ENCODE peak calls at places on chromosomes 5 and 9, in ten cellular contexts. One of them, this sample, is unnamed.

GRCh38 chr9:74887041-74887980 is at the start of gene TRPM6:
- DNase-seq in ascending aorta: peak; percentile 85
- DNase-seq in BE2C: peak; percentile 59
- DNase-seq in astrocyte: peak; percentile 61
- DNase-seq in endodermal cell: peak; percentile 91
- DNase-seq in HAP-1: peak; percentile 71
- DNase-seq in Peyer's patch: peak; percentile 85
- DNase-seq in mesendoderm: peak; percentile 89
- DNase-seq in trophoblast cell: peak; percentile 23
- DNase-seq in hepatocyte: peak; percentile 86
- DNase-seq in this sample: peak; percentile 70

GRCh38 chr5:76732405-76733048 is 16.6 kb downstream of the F2R start:
- DNase-seq in ascending aorta: no peak
- DNase-seq in BE2C: no peak
- DNase-seq in astrocyte: no peak
- DNase-seq in endodermal cell: no peak
- DNase-seq in HAP-1: no peak
- DNase-seq in Peyer's patch: no peak
- DNase-seq in mesendoderm: no peak
- DNase-seq in trophoblast cell: no peak
- DNase-seq in hepatocyte: no peak
- DNase-seq in this sample: no peak

GRCh38 chr5:172919525-172920446 is 39.4 kb upstream of the RPL26L1 start:
- DNase-seq in ascending aorta: peak; percentile 91
- DNase-seq in BE2C: no peak
- DNase-seq in astrocyte: peak; percentile 71
- DNase-seq in endodermal cell: no peak
- DNase-seq in HAP-1: no peak
- DNase-seq in Peyer's patch: no peak
- DNase-seq in mesendoderm: no peak
- DNase-seq in trophoblast cell: no peak
- DNase-seq in hepatocyte: no peak
- DNase-seq in this sample: no peak

GRCh38 chr9:123746765-123747164 is 183.2 kb downstream of the DENND1A start:
- DNase-seq in ascending aorta: no peak
- DNase-seq in BE2C: no peak
- DNase-seq in astrocyte: no peak
- DNase-seq in endodermal cell: no peak
- DNase-seq in HAP-1: no peak
- DNase-seq in Peyer's patch: no peak
- DNase-seq in mesendoderm: no peak
- DNase-seq in trophoblast cell: no peak
- DNase-seq in hepatocyte: no peak
- DNase-seq in this sample: no peak

GRCh38 chr9:125558453-125559084 is 148.4 kb downstream of the MAPKAP1 start:
- DNase-seq in ascending aorta: peak; percentile 72
- DNase-seq in BE2C: peak; percentile 69
- DNase-seq in astrocyte: peak; percentile 60
- DNase-seq in endodermal cell: peak; percentile 84
- DNase-seq in HAP-1: peak; percentile 75
- DNase-seq in Peyer's patch: peak; percentile 87
- DNase-seq in mesendoderm: peak; percentile 89
- DNase-seq in trophoblast cell: peak; percentile 58
- DNase-seq in hepatocyte: peak; percentile 84
- DNase-seq in this sample: peak; percentile 61

GRCh38 chr5:136133416-136134383 is 1.1 kb downstream of the SMAD5 start:
- DNase-seq in ascending aorta: no peak
- DNase-seq in BE2C: peak; percentile 59
- DNase-seq in astrocyte: peak; percentile 57
- DNase-seq in endodermal cell: peak; percentile 78
- DNase-seq in HAP-1: peak; percentile 64
- DNase-seq in Peyer's patch: peak; percentile 75
- DNase-seq in mesendoderm: peak; percentile 91
- DNase-seq in trophoblast cell: peak; percentile 73
- DNase-seq in hepatocyte: peak; percentile 78
- DNase-seq in this sample: peak; percentile 37

GRCh38 chr9:124839612-124840299 is 13.5 kb upstream of the WDR38 start:
- DNase-seq in ascending aorta: no peak
- DNase-seq in BE2C: peak; percentile 40
- DNase-seq in astrocyte: no peak
- DNase-seq in endodermal cell: peak; percentile 89
- DNase-seq in HAP-1: peak; percentile 60
- DNase-seq in Peyer's patch: no peak
- DNase-seq in mesendoderm: peak; percentile 81
- DNase-seq in trophoblast cell: no peak
- DNase-seq in hepatocyte: peak; percentile 23
- DNase-seq in this sample: peak; percentile 94

GRCh38 chr5:53877243-53877642 is 316.8 kb downstream of the NDUFS4 start:
- DNase-seq in ascending aorta: no peak
- DNase-seq in BE2C: no peak
- DNase-seq in astrocyte: peak; percentile 82
- DNase-seq in endodermal cell: no peak
- DNase-seq in HAP-1: no peak
- DNase-seq in Peyer's patch: no peak
- DNase-seq in mesendoderm: no peak
- DNase-seq in trophoblast cell: no peak
- DNase-seq in hepatocyte: no peak
- DNase-seq in this sample: no peak

GRCh38 chr5:39518516-39518915 is 93.7 kb upstream of the DAB2 start:
- DNase-seq in ascending aorta: no peak
- DNase-seq in BE2C: no peak
- DNase-seq in astrocyte: peak; percentile 96
- DNase-seq in endodermal cell: no peak
- DNase-seq in HAP-1: no peak
- DNase-seq in Peyer's patch: no peak
- DNase-seq in mesendoderm: no peak
- DNase-seq in trophoblast cell: no peak
- DNase-seq in hepatocyte: no peak
- DNase-seq in this sample: no peak

GRCh38 chr9:126109575-126109974 is 217.1 kb upstream of the MVB12B start:
- DNase-seq in ascending aorta: no peak
- DNase-seq in BE2C: no peak
- DNase-seq in astrocyte: no peak
- DNase-seq in endodermal cell: peak; percentile 14
- DNase-seq in HAP-1: no peak
- DNase-seq in Peyer's patch: no peak
- DNase-seq in mesendoderm: no peak
- DNase-seq in trophoblast cell: no peak
- DNase-seq in hepatocyte: no peak
- DNase-seq in this sample: no peak

GRCh38 chr9:2874001-2874750 is 30.3 kb upstream of the PUM3 start:
- DNase-seq in ascending aorta: no peak
- DNase-seq in BE2C: no peak
- DNase-seq in astrocyte: peak; percentile 80
- DNase-seq in endodermal cell: no peak
- DNase-seq in HAP-1: no peak
- DNase-seq in Peyer's patch: no peak
- DNase-seq in mesendoderm: no peak
- DNase-seq in trophoblast cell: no peak
- DNase-seq in hepatocyte: no peak
- DNase-seq in this sample: no peak

GRCh38 chr5:133368009-133368408 is 244.3 kb downstream of the FSTL4 start:
- DNase-seq in ascending aorta: peak; percentile 31
- DNase-seq in BE2C: no peak
- DNase-seq in astrocyte: no peak
- DNase-seq in endodermal cell: no peak
- DNase-seq in HAP-1: no peak
- DNase-seq in Peyer's patch: no peak
- DNase-seq in mesendoderm: no peak
- DNase-seq in trophoblast cell: no peak
- DNase-seq in hepatocyte: no peak
- DNase-seq in this sample: no peak

GRCh38 chr5:141208478-141208877 is at the start of gene PCDHB12:
- DNase-seq in ascending aorta: no peak
- DNase-seq in BE2C: no peak
- DNase-seq in astrocyte: no peak
- DNase-seq in endodermal cell: peak; percentile 70
- DNase-seq in HAP-1: no peak
- DNase-seq in Peyer's patch: no peak
- DNase-seq in mesendoderm: peak; percentile 45
- DNase-seq in trophoblast cell: no peak
- DNase-seq in hepatocyte: no peak
- DNase-seq in this sample: peak; percentile 48

GRCh38 chr9:122090981-122091380 is 2.1 kb downstream of the TTLL11 start:
- DNase-seq in ascending aorta: no peak
- DNase-seq in BE2C: no peak
- DNase-seq in astrocyte: no peak
- DNase-seq in endodermal cell: no peak
- DNase-seq in HAP-1: no peak
- DNase-seq in Peyer's patch: no peak
- DNase-seq in mesendoderm: no peak
- DNase-seq in trophoblast cell: no peak
- DNase-seq in hepatocyte: no peak
- DNase-seq in this sample: no peak

GRCh38 chr9:117343416-117343815 is 71.4 kb downstream of the ASTN2 start:
- DNase-seq in ascending aorta: no peak
- DNase-seq in BE2C: no peak
- DNase-seq in astrocyte: peak; percentile 20
- DNase-seq in endodermal cell: no peak
- DNase-seq in HAP-1: no peak
- DNase-seq in Peyer's patch: no peak
- DNase-seq in mesendoderm: no peak
- DNase-seq in trophoblast cell: no peak
- DNase-seq in hepatocyte: no peak
- DNase-seq in this sample: no peak

GRCh38 chr9:110936719-110937452 is 101.4 kb downstream of the LPAR1 start:
- DNase-seq in ascending aorta: peak; percentile 66
- DNase-seq in BE2C: no peak
- DNase-seq in astrocyte: peak; percentile 69
- DNase-seq in endodermal cell: no peak
- DNase-seq in HAP-1: no peak
- DNase-seq in Peyer's patch: no peak
- DNase-seq in mesendoderm: no peak
- DNase-seq in trophoblast cell: no peak
- DNase-seq in hepatocyte: no peak
- DNase-seq in this sample: no peak

GRCh38 chr5:159210306-159210722 is 961 bp upstream of the RNF145 start:
- DNase-seq in ascending aorta: no peak
- DNase-seq in BE2C: no peak
- DNase-seq in astrocyte: no peak
- DNase-seq in endodermal cell: no peak
- DNase-seq in HAP-1: no peak
- DNase-seq in Peyer's patch: no peak
- DNase-seq in mesendoderm: peak; percentile 13
- DNase-seq in trophoblast cell: no peak
- DNase-seq in hepatocyte: peak; percentile 28
- DNase-seq in this sample: no peak

GRCh38 chr5:33275921-33276705 is 164.7 kb upstream of the TARS1 start:
- DNase-seq in ascending aorta: no peak
- DNase-seq in BE2C: no peak
- DNase-seq in astrocyte: peak; percentile 89
- DNase-seq in endodermal cell: no peak
- DNase-seq in HAP-1: no peak
- DNase-seq in Peyer's patch: no peak
- DNase-seq in mesendoderm: no peak
- DNase-seq in trophoblast cell: no peak
- DNase-seq in hepatocyte: no peak
- DNase-seq in this sample: no peak
- H3K27me3 ChIP-seq in ascending aorta: no peaks in the 10 kb centered on the region
- H3K27me3 ChIP-seq in BE2C: no peaks in the 10 kb centered on the region
- H3K27me3 ChIP-seq in astrocyte: no peaks in the 10 kb centered on the region
- H3K27me3 ChIP-seq in endodermal cell: no peaks in the 10 kb centered on the region
- H3K27me3 ChIP-seq in HAP-1: no peaks in the 10 kb centered on the region
- H3K27me3 ChIP-seq in Peyer's patch: no peaks in the 10 kb centered on the region
- H3K27me3 ChIP-seq in mesendoderm: no peaks in the 10 kb centered on the region
- H3K27me3 ChIP-seq in trophoblast cell: no peaks in the 10 kb centered on the region
- H3K27me3 ChIP-seq in hepatocyte: no peaks in the 10 kb centered on the region
- H3K27me3 ChIP-seq in this sample: no peaks in the 10 kb centered on the region

DNA sequence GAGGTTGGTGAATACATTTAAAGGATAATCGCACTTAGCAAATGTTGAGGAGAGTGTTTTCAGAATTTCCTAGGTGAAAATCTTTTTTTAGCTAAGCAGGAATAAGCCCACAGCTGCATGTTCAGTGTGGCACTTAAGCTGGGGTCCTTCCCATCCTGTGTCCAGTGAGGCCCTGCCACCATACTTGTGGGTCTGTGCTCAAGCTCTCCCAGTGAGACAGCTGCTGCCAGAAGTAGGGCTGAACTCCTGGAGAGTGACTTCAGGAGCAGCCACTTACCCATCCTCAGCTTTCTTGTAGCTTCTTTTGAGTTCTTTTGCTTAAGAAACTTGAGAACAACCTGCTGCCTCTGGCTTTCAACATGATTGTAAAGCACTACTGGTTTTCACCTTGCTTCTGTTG is 110.0 kb upstream of the DHFR start:
- DNase-seq in ascending aorta: no peak
- DNase-seq in BE2C: no peak
- DNase-seq in astrocyte: no peak
- DNase-seq in endodermal cell: no peak
- DNase-seq in HAP-1: no peak
- DNase-seq in Peyer's patch: no peak
- DNase-seq in mesendoderm: no peak
- DNase-seq in trophoblast cell: no peak
- DNase-seq in hepatocyte: no peak
- DNase-seq in this sample: no peak
- H3K4me3 ChIP-seq in ascending aorta: no peak overlapping the region
- H3K4me3 ChIP-seq in BE2C: no peak overlapping the region
- H3K4me3 ChIP-seq in astrocyte: no peak overlapping the region
- H3K4me3 ChIP-seq in endodermal cell: no peak overlapping the region
- H3K4me3 ChIP-seq in HAP-1: no peak overlapping the region
- H3K4me3 ChIP-seq in Peyer's patch: no peak overlapping the region
- H3K4me3 ChIP-seq in mesendoderm: no peak overlapping the region
- H3K4me3 ChIP-seq in trophoblast cell: no peak overlapping the region
- H3K4me3 ChIP-seq in hepatocyte: no peak overlapping the region
- H3K4me3 ChIP-seq in this sample: no peak overlapping the region

GRCh38 chr5:138563340-138564118 is 11.7 kb downstream of the HSPA9 start:
- DNase-seq in ascending aorta: no peak
- DNase-seq in BE2C: no peak
- DNase-seq in astrocyte: no peak
- DNase-seq in endodermal cell: no peak
- DNase-seq in HAP-1: no peak
- DNase-seq in Peyer's patch: no peak
- DNase-seq in mesendoderm: no peak
- DNase-seq in trophoblast cell: no peak
- DNase-seq in hepatocyte: no peak
- DNase-seq in this sample: no peak
- H3K36me3 ChIP-seq in ascending aorta: peaks cover 73% of the 10 kb centered on the region
- H3K36me3 ChIP-seq in BE2C: peaks cover 100% of the 10 kb centered on the region
- H3K36me3 ChIP-seq in astrocyte: peaks cover 89% of the 10 kb centered on the region
- H3K36me3 ChIP-seq in endodermal cell: peaks cover 90% of the 10 kb centered on the region
- H3K36me3 ChIP-seq in HAP-1: peaks cover 97% of the 10 kb centered on the region
- H3K36me3 ChIP-seq in Peyer's patch: no peaks in the 10 kb centered on the region
- H3K36me3 ChIP-seq in mesendoderm: peaks cover 25% of the 10 kb centered on the region
- H3K36me3 ChIP-seq in trophoblast cell: peaks cover 55% of the 10 kb centered on the region
- H3K36me3 ChIP-seq in hepatocyte: no peaks in the 10 kb centered on the region
- H3K36me3 ChIP-seq in this sample: peaks cover 59% of the 10 kb centered on the region

GRCh38 chr5:69491838-69492390 is 676 bp upstream of the OCLN start:
- DNase-seq in ascending aorta: no peak
- DNase-seq in BE2C: no peak
- DNase-seq in astrocyte: no peak
- DNase-seq in endodermal cell: no peak
- DNase-seq in HAP-1: no peak
- DNase-seq in Peyer's patch: no peak
- DNase-seq in mesendoderm: no peak
- DNase-seq in trophoblast cell: no peak
- DNase-seq in hepatocyte: no peak
- DNase-seq in this sample: no peak
- H3K27me3 ChIP-seq in ascending aorta: no peaks in the 10 kb centered on the region
- H3K27me3 ChIP-seq in BE2C: peaks cover 93% of the 10 kb centered on the region
- H3K27me3 ChIP-seq in astrocyte: peaks cover 20% of the 10 kb centered on the region
- H3K27me3 ChIP-seq in endodermal cell: peaks cover 13% of the 10 kb centered on the region
- H3K27me3 ChIP-seq in HAP-1: peaks cover 30% of the 10 kb centered on the region
- H3K27me3 ChIP-seq in Peyer's patch: peaks cover 8% of the 10 kb centered on the region
- H3K27me3 ChIP-seq in mesendoderm: no peaks in the 10 kb centered on the region
- H3K27me3 ChIP-seq in trophoblast cell: no peaks in the 10 kb centered on the region
- H3K27me3 ChIP-seq in hepatocyte: peaks cover 4% of the 10 kb centered on the region
- H3K27me3 ChIP-seq in this sample: no peaks in the 10 kb centered on the region

This sample was measured in H7.